ENCODE peak calls at places on chromosomes 4 and X, in six cellular contexts. T is nephron progenitor cell, J is upper lobe of right lung, R is Peyer's patch, X is cardiac muscle cell, N is foreskin fibroblast. E is an unnamed sample.

GRCh38 chr4:54065282-54066087 is 1.1 kb upstream of the CHIC2 start:
- DNase-seq in T (no peak), X (peak; percentile 10), N (peak; percentile 41), R (no peak), J (no peak), E (no peak)

GRCh38 chr4:7286798-7287197 is 94.5 kb downstream of the SORCS2 start:
- DNase-seq in R (no peak), X (no peak), N (no peak), T (no peak), J (no peak), E (no peak)

GRCh38 chr4:53629296-53629695 is 38.0 kb upstream of the LNX1 start:
- DNase-seq in N (no peak), X (no peak), R (no peak), T (no peak), J (no peak), E (no peak)

GRCh38 chr4:40323866-40324265 is 11.3 kb upstream of the CHRNA9 start:
- DNase-seq in R (no peak), X (no peak), J (no peak), T (no peak), N (no peak), E (no peak)

GRCh38 chr4:157389751-157390150 is 169.2 kb downstream of the GRIA2 start:
- DNase-seq in N (no peak), X (no peak), J (no peak), R (no peak), T (no peak), E (no peak)

GRCh38 chrX:68196939-68197791 is 236.1 kb downstream of the OPHN1 start:
- DNase-seq in R (no peak), T (peak; percentile 28), X (peak; percentile 63), J (no peak), N (no peak), E (no peak)

GRCh38 chrX:39953879-39954278 is 143.9 kb downstream of the BCOR start:
- DNase-seq in X (peak; percentile 41), J (peak; percentile 87), R (no peak), T (no peak), N (no peak), E (no peak)

GRCh38 chr4:148441624-148441985 is 609 bp downstream of the NR3C2 start:
- DNase-seq in R (no peak), X (peak; percentile 10), T (no peak), N (no peak), J (no peak), E (no peak)

GRCh38 chrX:63713510-63713909 is 71.5 kb downstream of the ARHGEF9 start:
- DNase-seq in J (peak; percentile 57), N (no peak), T (no peak), R (no peak), X (peak; percentile 68), E (no peak)

GRCh38 chr4:40848981-40849380 is 99.2 kb downstream of the NSUN7 start:
- DNase-seq in T (no peak), N (peak; percentile 10), J (no peak), R (no peak), X (no peak), E (no peak)

GRCh38 chr4:68021185-68021584 is 57.9 kb upstream of the TMPRSS11A start:
- DNase-seq in J (no peak), R (no peak), N (no peak), X (no peak), T (no peak), E (no peak)

GRCh38 chr4:52510939-52511583 is 148.0 kb downstream of the USP46 start:
- DNase-seq in N (no peak), R (no peak), X (no peak), T (no peak), J (no peak), E (no peak)

GRCh38 chr4:28463184-28463690 is 1602.6 kb downstream of the STIM2 start:
- DNase-seq in X (no peak), N (no peak), T (no peak), R (no peak), J (no peak), E (no peak)

GRCh38 chr4:95142877-95143412 is 385.2 kb downstream of the BMPR1B start:
- DNase-seq in J (no peak), R (no peak), T (peak; percentile 10), N (no peak), X (peak; percentile 44), E (no peak)
- TF ChIP-seq CTCF in J (no peak), R (no peak), T (peak; percentile 16), N (no peak), X (no peak), E (no peak)

GRCh38 chr4:102500371-102501175 is 586 bp upstream of the NFKB1 start:
- DNase-seq in X (peak; percentile 51), N (peak; percentile 35), R (peak; percentile 49), J (peak; percentile 77), T (peak; percentile 39), E (no peak)
- TF ChIP-seq CTCF in X (no peak), N (no peak), R (no peak), J (peak; percentile 3), T (no peak), E (peak; percentile 16)

GRCh38 chr4:70903282-70903603 is 1.1 kb downstream of the MOB1B start:
- DNase-seq in R (no peak), T (no peak), X (peak; percentile 18), J (no peak), N (no peak), E (no peak)

GRCh38 chr4:70902577-70903281 is 560 bp downstream of the MOB1B start:
- DNase-seq in J (no peak), T (no peak), R (no peak), X (no peak), N (no peak), E (peak; percentile 85)

GRCh38 chr4:70901607-70901983 is 574 bp upstream of the MOB1B start:
- DNase-seq in R (no peak), N (no peak), T (no peak), J (no peak), X (no peak), E (no peak)

GRCh38 chr4:70901984-70902576 is at the start of gene MOB1B:
- DNase-seq in X (peak; percentile 96), N (peak; percentile 82), T (peak; percentile 93), J (peak; percentile 93), R (peak; percentile 90), E (peak; percentile 96)
- TF ChIP-seq CTCF in X (peak; percentile 25), N (peak; percentile 9), T (peak; percentile 36), J (peak; percentile 35), R (no peak), E (peak; percentile 58)

DNA sequence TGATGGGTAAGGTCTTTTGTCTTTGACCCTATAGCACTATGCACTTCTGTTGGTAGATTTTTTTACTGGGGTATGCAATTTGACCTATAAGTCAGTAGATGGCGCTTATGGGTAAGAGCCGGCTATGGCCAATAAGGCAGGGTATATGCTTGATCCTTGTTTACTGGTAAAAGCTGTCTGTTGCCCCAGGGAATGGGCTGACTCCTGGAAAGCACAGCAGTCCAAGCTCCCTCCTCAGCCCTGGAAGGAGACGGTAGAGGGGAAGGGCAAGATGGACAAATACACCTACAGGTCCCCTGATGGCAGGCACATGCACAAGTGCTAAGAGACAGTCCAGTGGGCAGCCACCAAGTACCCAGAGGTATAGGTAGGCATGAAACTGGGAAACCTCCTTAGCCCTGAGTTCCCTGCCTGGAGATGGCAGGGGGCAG is 63.7 kb downstream of the ADAMTS3 start:
- DNase-seq in N (peak; percentile 21), X (peak; percentile 72), T (peak; percentile 30), R (no peak), J (no peak), E (no peak)
- TF ChIP-seq CTCF in N (peak; percentile 84), X (peak; percentile 87), T (peak; percentile 75), R (no peak), J (peak; percentile 75), E (peak; percentile 79)

DNA sequence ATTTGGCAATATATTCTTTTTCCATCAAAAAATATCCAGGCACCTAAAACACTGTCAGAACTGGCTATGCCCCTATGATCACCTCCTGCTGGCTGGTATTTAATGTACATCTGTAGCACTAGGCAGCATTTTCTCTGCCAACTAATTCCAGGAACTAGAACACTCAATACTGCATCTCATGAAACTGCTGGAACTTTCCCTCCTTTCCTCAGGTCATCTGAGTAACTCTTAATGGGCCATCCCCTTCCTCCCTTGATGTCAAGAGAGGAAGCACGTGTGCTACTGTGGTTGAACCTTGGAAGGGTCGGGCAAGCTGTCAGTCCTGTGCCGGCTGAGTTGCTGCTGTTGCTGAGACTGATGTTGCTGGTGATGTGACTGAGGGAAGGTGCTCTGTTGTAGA is 39.4 kb downstream of the TMEM165 start:
- DNase-seq in T (no peak), J (no peak), X (peak; percentile 10), R (no peak), N (peak; percentile 35), E (no peak)
- TF ChIP-seq CTCF in T (no peak), J (peak; percentile 19), X (peak; percentile 45), R (no peak), N (peak; percentile 18), E (peak; percentile 34)

DNA sequence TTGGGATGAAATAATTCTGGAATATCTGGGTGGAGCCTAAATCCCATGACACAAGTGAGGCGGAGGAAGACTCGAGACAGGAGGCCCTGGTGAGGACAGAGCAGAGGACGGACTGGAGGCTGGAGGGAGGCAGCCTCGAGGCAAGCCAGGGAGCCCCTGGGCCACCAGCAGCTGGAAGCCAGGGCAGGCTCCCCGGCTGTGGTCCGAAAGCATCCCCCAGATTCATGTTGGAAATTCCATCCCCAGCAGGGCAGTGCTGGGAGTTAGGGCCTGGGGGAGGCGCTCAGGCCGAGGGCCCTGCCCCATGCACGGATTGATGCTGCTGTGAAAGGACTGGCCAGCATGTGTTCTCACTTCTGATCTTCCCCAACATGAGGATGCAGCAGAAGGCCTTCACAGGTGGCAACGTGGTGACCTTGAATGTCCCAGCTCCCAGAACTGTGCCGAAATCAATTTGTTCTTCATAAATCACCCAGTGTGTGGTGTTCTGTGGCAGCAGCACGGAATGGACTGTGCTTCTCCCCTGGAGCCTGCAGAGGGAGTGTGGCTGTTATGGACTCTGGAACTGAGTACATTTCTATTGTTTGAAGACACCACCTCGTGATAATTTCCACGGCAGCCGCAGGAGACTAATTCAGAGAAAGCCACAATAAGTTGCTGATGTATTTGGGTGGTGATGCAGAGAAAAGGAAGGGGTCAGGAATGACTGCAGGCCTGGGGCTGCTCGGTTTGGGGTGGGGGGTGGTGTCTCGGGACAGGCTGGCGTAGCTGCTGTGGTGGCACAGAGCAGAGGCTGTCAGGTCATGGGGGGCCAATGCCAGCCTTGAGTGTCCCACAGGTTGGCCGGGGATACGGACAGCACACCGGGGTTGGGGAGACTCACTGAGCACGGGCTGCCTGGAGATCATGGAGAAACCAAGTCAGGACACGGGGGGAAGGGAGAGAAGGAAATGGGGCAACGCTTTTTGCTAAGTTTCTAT is 56.9 kb downstream of the PCGF3 start:
- DNase-seq in N (no peak), T (no peak), R (no peak), X (no peak), J (no peak), E (no peak)
- TF ChIP-seq CTCF in N (peak; percentile 28), T (no peak), R (no peak), X (peak; percentile 25), J (no peak), E (peak; percentile 26)

GRCh38 chr4:125317526-125317880 is 2.7 kb downstream of the FAT4 start:
- DNase-seq in T (peak; percentile 64), N (peak; percentile 60), J (no peak), R (no peak), X (peak; percentile 49), E (no peak)
- TF ChIP-seq CTCF in T (peak; percentile 59), N (peak; percentile 72), J (peak; percentile 49), R (no peak), X (peak; percentile 73), E (peak; percentile 66)

E was measured in osteocyte.